ENCODE peak calls at places on chromosomes 12 and 14, in eight cellular contexts. Y, C, B, A, I, F, X and Z are unnamed samples.
A peak's percentile ranks its signal among the peaks of the same experiment; 100 is the strongest.

GRCh38 chr12:109717390-109718357 is 4.0 kb downstream of the FAM222A start:
- DNase-seq in Y (no peak), C (no peak), B (no peak), A (no peak), I (no peak), F (no peak), X (no peak), Z (no peak)

GRCh38 chr12:109740694-109741245 is 27.1 kb downstream of the FAM222A start:
- DNase-seq in Y (no peak), C (no peak), B (peak; percentile 4), A (no peak), I (peak; percentile 4), F (no peak), X (no peak), Z (no peak)

GRCh38 chr12:83224012-83224411 is 537.3 kb downstream of the TMTC2 start:
- DNase-seq in Y (no peak), C (no peak), B (no peak), A (no peak), I (no peak), F (no peak), X (no peak), Z (no peak)

GRCh38 chr12:129871991-129872969 is 31.5 kb downstream of the TMEM132D start:
- DNase-seq in Y (no peak), C (no peak), B (no peak), A (no peak), I (peak; percentile 7), F (no peak), X (no peak), Z (no peak)

GRCh38 chr14:27184371-27184901 is 586.6 kb upstream of the NOVA1 start:
- DNase-seq in Y (no peak), C (no peak), B (no peak), A (no peak), I (no peak), F (no peak), X (no peak), Z (no peak)

GRCh38 chr14:76958975-76959710 is 69.4 kb downstream of the IRF2BPL start:
- DNase-seq in Y (no peak), C (no peak), B (no peak), A (peak; percentile 97), I (no peak), F (no peak), X (no peak), Z (no peak)

GRCh38 chr12:30002677-30003076 is 218.9 kb upstream of the TMTC1 start:
- DNase-seq in Y (no peak), C (no peak), B (no peak), A (no peak), I (no peak), F (no peak), X (no peak), Z (no peak)

GRCh38 chr12:131683266-131684014 is 27.4 kb upstream of the SFSWAP start:
- DNase-seq in Y (no peak), C (no peak), B (no peak), A (peak; percentile 5), I (no peak), F (no peak), X (no peak), Z (no peak)

GRCh38 chr12:70845268-70845667 is 75.3 kb downstream of the PTPRR start:
- DNase-seq in Y (no peak), C (no peak), B (no peak), A (no peak), I (no peak), F (no peak), X (no peak), Z (no peak)

GRCh38 chr12:75816892-75817291 is 214.7 kb downstream of the PHLDA1 start:
- DNase-seq in Y (no peak), C (no peak), B (no peak), A (peak; percentile 76), I (no peak), F (no peak), X (no peak), Z (no peak)

GRCh38 chr12:95385246-95385645 is 88.7 kb upstream of the METAP2 start:
- DNase-seq in Y (no peak), C (no peak), B (peak; percentile 17), A (peak; percentile 14), I (peak; percentile 13), F (no peak), X (no peak), Z (no peak)

GRCh38 chr12:21502164-21502496 is 541 bp downstream of the GOLT1B start:
- DNase-seq in Y (peak; percentile 4), C (no peak), B (no peak), A (peak; percentile 9), I (peak; percentile 44), F (no peak), X (peak; percentile 20), Z (no peak)

GRCh38 chr12:68180792-68181744 is 21.5 kb upstream of the IFNG start:
- DNase-seq in Y (no peak), C (no peak), B (no peak), A (no peak), I (peak; percentile 32), F (peak; percentile 53), X (no peak), Z (no peak)

GRCh38 chr12:6899837-6900519 is 4.6 kb upstream of the LRRC23 start:
- DNase-seq in Y (no peak), C (no peak), B (peak; percentile 58), A (no peak), I (peak; percentile 76), F (no peak), X (no peak), Z (no peak)

GRCh38 chr12:12133259-12133658 is 62.5 kb downstream of the BCL2L14 start:
- DNase-seq in Y (no peak), C (no peak), B (no peak), A (no peak), I (no peak), F (no peak), X (no peak), Z (no peak)

GRCh38 chr14:23370221-23370620 is 2.4 kb upstream of the IL25 start:
- DNase-seq in Y (no peak), C (no peak), B (no peak), A (no peak), I (no peak), F (no peak), X (no peak), Z (no peak)

GRCh38 chr14:23365353-23366162 is 586 bp upstream of the EFS start:
- DNase-seq in Y (no peak), C (peak; percentile 90), B (no peak), A (no peak), I (peak; percentile 24), F (no peak), X (no peak), Z (no peak)

GRCh38 chr14:23364604-23365352 is at the start of gene EFS:
- DNase-seq in Y (no peak), C (peak; percentile 90), B (peak; percentile 69), A (no peak), I (no peak), F (no peak), X (no peak), Z (no peak)

GRCh38 chr14:23364164-23364571 is 804 bp downstream of the EFS start:
- DNase-seq in Y (no peak), C (no peak), B (no peak), A (no peak), I (no peak), F (no peak), X (no peak), Z (no peak)

GRCh38 chr14:23366163-23366921 is 1.4 kb upstream of the EFS start:
- DNase-seq in Y (no peak), C (peak; percentile 92), B (peak; percentile 79), A (peak; percentile 60), I (peak; percentile 20), F (no peak), X (no peak), Z (no peak)
- H3K4me3 ChIP-seq in Y (no peak overlapping the region), C (peak overlapping the region; percentile 50), B (peak overlapping the region; percentile 72), A (peak overlapping the region; percentile 12), I (no peak overlapping the region), F (no peak overlapping the region), X (no peak overlapping the region), Z (peak overlapping the region; percentile 81)

GRCh38 chr14:90795744-90796143 is 20.5 kb downstream of the TTC7B start:
- DNase-seq in Y (no peak), C (no peak), B (no peak), A (peak; percentile 85), I (no peak), F (no peak), X (no peak), Z (no peak)

GRCh38 chr14:90797451-90797850 is 18.8 kb downstream of the TTC7B start:
- DNase-seq in Y (no peak), C (no peak), B (no peak), A (no peak), I (no peak), F (no peak), X (no peak), Z (no peak)

GRCh38 chr14:90799420-90799819 is 16.8 kb downstream of the TTC7B start:
- DNase-seq in Y (no peak), C (no peak), B (no peak), A (no peak), I (no peak), F (no peak), X (no peak), Z (no peak)

GRCh38 chr14:90797919-90798318 is 18.3 kb downstream of the TTC7B start:
- DNase-seq in Y (no peak), C (no peak), B (no peak), A (peak; percentile 27), I (no peak), F (no peak), X (no peak), Z (no peak)

GRCh38 chr14:90796319-90796718 is 19.9 kb downstream of the TTC7B start:
- DNase-seq in Y (no peak), C (no peak), B (no peak), A (no peak), I (no peak), F (no peak), X (no peak), Z (no peak)
- H3K27ac ChIP-seq in Y (no peak overlapping the region), C (peak overlapping the region; percentile 52), B (no peak overlapping the region), A (no peak overlapping the region), I (no peak overlapping the region), F (no peak overlapping the region), X (no peak overlapping the region), Z (no peak overlapping the region)

GRCh38 chr14:97878727-97879126 is 1081.5 kb downstream of the VRK1 start:
- DNase-seq in Y (no peak), C (no peak), B (peak; percentile 16), A (no peak), I (no peak), F (peak; percentile 42), X (no peak), Z (no peak)
- H3K9me3 ChIP-seq in Y (no peaks in the 10 kb centered on the region), C (no peaks in the 10 kb centered on the region), B (no peaks in the 10 kb centered on the region), A (no peaks in the 10 kb centered on the region), I (no peaks in the 10 kb centered on the region), F (no peaks in the 10 kb centered on the region), X (no peaks in the 10 kb centered on the region), Z (no peaks in the 10 kb centered on the region)

DNA sequence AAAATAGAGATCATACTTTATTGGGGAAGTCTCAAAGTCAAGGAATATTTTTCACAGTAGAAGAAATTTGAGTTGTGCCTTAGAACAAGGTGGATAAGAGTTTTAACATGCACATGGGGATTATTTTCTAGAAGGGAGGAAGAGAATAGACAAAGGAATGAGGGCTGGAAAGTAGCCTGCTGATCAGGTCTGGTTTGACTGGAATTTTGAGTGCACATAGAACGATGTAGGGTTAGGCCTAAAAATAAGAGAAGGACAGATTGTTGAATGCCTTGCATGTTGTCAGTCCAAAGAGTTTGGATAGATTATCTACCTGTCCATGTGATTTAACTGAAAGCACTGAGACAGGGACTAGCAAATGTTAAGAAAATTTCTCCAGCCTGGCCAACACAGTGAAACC is 87.2 kb downstream of the SRGAP1 start:
- DNase-seq in Y (no peak), C (no peak), B (no peak), A (no peak), I (no peak), F (no peak), X (no peak), Z (no peak)
- H3K4me3 ChIP-seq in Y (no peak overlapping the region), C (no peak overlapping the region), B (no peak overlapping the region), A (no peak overlapping the region), I (no peak overlapping the region), F (no peak overlapping the region), X (no peak overlapping the region), Z (no peak overlapping the region)